ENCODE peak calls at places on chromosomes 13 and 19, in nine cellular contexts. P is activated CD4-positive, CD25-positive, alpha-beta regulatory T cell treated with anti-CD3 and anti-CD28 coated beads, Interleukin-2, amount 50 U/mL, for 16 hours; L is naive thymus-derived CD8-positive, alpha-beta T cell; B is SK-N-DZ; X is activated T-cell treated with anti-CD3 and anti-CD28 coated beads, Interleukin-2, amount 50 U/mL, for 1 hour; Y is NCI-H2081; Q is GM03348; T is H54; I is NCI-H460. H is an unnamed sample.

GRCh38 chr19:45474941-45475516 is 7.2 kb downstream of the FOSB start:
- DNase-seq in P (no peak), L (no peak), B (no peak), X (peak), Y (no peak), Q (no peak), T (no peak), I (no peak), H (no peak)

GRCh38 chr13:76019421-76020044 is 383.4 kb downstream of the LMO7 start:
- DNase-seq in P (no peak), L (no peak), B (peak), X (no peak), Y (no peak), Q (no peak), T (no peak), I (peak), H (no peak)

GRCh38 chr19:33393286-33394005 is 19.9 kb downstream of the CEBPG start:
- DNase-seq in P (no peak), L (peak), B (no peak), X (no peak), Y (no peak), Q (no peak), T (no peak), I (no peak), H (no peak)

GRCh38 chr13:94706101-94706853 is 6.1 kb downstream of the SOX21 start:
- DNase-seq in P (no peak), L (no peak), B (no peak), X (no peak), Y (no peak), Q (no peak), T (no peak), I (no peak), H (no peak)

GRCh38 chr19:35712910-35713845 is 4.6 kb upstream of the KMT2B start:
- DNase-seq in P (peak), L (no peak), B (no peak), X (peak), Y (no peak), Q (no peak), T (no peak), I (no peak), H (no peak)

GRCh38 chr13:23655321-23655720 is 85.1 kb downstream of the TNFRSF19 start:
- DNase-seq in P (no peak), L (no peak), B (no peak), X (no peak), Y (no peak), Q (no peak), T (no peak), I (no peak), H (no peak)

GRCh38 chr13:93248627-93249047 is 22.0 kb downstream of the GPC6 start:
- DNase-seq in P (no peak), L (no peak), B (no peak), X (no peak), Y (peak), Q (no peak), T (peak), I (peak), H (no peak)

GRCh38 chr13:107301724-107302374 is 733.9 kb upstream of the ARGLU1 start:
- DNase-seq in P (no peak), L (no peak), B (no peak), X (no peak), Y (no peak), Q (no peak), T (no peak), I (peak), H (no peak)

GRCh38 chr13:62933809-62934208 is 1518.2 kb upstream of the PCDH20 start:
- DNase-seq in P (no peak), L (no peak), B (peak), X (no peak), Y (no peak), Q (no peak), T (no peak), I (no peak), H (no peak)

GRCh38 chr19:48696353-48697010 is 711 bp downstream of the FUT2 start:
- DNase-seq in P (no peak), L (no peak), B (no peak), X (no peak), Y (no peak), Q (peak), T (no peak), I (no peak), H (no peak)

GRCh38 chr13:40189885-40190655 is 476.4 kb downstream of the FOXO1 start:
- DNase-seq in P (no peak), L (no peak), B (no peak), X (no peak), Y (no peak), Q (no peak), T (no peak), I (no peak), H (no peak)

GRCh38 chr19:48318286-48318987 is 6.9 kb upstream of the EMP3 start:
- DNase-seq in P (no peak), L (no peak), B (no peak), X (no peak), Y (no peak), Q (no peak), T (no peak), I (no peak), H (no peak)

GRCh38 chr13:39603424-39603947 is 493 bp upstream of the LHFPL6 start:
- DNase-seq in P (no peak), L (no peak), B (no peak), X (no peak), Y (no peak), Q (peak), T (no peak), I (no peak), H (no peak)